ENCODE peak calls at places on chromosomes 11 and 22, in six cellular contexts. N is kidney, L is A549, V is fibroblast of lung, X is WERI-Rb-1, M is PC-3. J is an unnamed sample.

GRCh38 chr22:47629791-47630655 is 867.6 kb downstream of the TBC1D22A start:
- DNase-seq in N (no peak), L (no peak), V (no peak), X (no peak), M (no peak), J (no peak)

GRCh38 chr11:111148953-111149352 is 96.6 kb upstream of the POU2AF2 start:
- DNase-seq in N (no peak), L (no peak), V (peak), X (no peak), M (no peak), J (no peak)

GRCh38 chr22:30127749-30128166 is 47.5 kb downstream of the HORMAD2 start:
- DNase-seq in N (no peak), L (no peak), V (peak), X (no peak), M (no peak), J (no peak)

GRCh38 chr11:72369786-72370185 is 64.5 kb downstream of the CLPB start:
- DNase-seq in N (no peak), L (no peak), V (no peak), X (no peak), M (no peak), J (no peak)

GRCh38 chr11:122954455-122954854 is 27.2 kb downstream of the BSX start:
- DNase-seq in N (no peak), L (no peak), V (no peak), X (peak), M (no peak), J (no peak)

GRCh38 chr11:70486026-70486415 is 87.7 kb downstream of the CTTN start:
- DNase-seq in N (no peak), L (no peak), V (no peak), X (no peak), M (no peak), J (no peak)

GRCh38 chr11:76248210-76248609 is 41.9 kb upstream of the WNT11 start:
- DNase-seq in N (peak), L (peak), V (no peak), X (peak), M (peak), J (no peak)

GRCh38 chr22:17057959-17058814 is 26.6 kb upstream of the IL17RA start:
- DNase-seq in N (no peak), L (peak), V (peak), X (peak), M (peak), J (peak)

DNA sequence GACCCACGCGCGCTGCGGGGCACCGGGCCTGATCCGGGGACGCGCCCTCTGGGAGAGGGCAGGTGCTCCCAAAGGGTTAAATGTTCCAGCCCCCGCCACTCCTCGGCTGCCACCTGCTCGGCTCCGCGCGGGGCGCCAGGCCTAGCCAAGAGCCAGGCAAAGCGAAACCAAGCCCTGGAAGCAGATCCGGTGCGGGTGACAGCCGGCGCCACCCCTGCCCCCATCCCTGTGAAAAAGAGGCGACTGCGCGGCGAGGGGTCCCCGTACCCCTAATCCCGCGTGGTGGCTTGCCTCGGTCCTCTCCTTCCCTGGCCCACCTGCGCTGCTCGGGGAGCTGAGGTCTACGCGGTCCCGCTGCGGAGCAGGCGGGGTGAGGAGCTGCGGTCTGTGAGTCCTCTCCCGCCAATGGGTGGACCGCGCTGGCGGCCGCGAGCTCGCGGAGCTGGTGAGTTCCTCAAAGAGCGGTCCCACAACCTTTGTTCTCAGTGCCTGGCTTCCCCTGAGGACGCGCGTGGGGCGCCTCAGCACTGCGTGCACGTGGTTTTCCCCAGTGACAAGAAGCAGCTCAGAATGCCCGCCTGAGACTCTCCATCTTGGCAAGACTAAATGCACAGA is at the start of gene ME3:
- DNase-seq in N (peak), L (peak), V (peak), X (peak), M (peak), J (peak)
- H3K27ac ChIP-seq in N (peak), L (peak), V (peak), X (peak), M (peak), J (peak)

DNA sequence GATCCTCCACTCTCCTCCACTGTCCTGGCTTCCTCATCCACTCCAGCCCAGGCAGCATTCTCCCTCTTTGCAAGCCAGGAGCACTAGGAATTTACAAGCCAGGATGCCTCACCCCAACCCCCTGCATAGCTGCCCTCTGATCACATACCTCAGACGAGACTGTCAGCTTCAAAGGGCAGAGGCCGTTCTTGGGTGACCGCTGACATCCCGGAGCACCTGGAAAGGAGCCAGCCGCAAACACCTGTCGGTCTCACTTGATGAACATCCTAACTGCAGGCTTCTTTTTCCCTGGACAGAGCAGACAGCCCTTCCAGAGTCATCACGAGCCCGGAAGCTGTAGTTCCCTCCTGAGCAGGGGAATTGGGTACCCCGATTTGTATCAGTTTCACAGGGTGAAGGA is 451.3 kb upstream of the B3GAT1 start:
- DNase-seq in N (no peak), L (no peak), V (no peak), X (no peak), M (no peak), J (no peak)
- H3K27ac ChIP-seq in N (no peak), L (no peak), V (no peak), X (no peak), M (no peak), J (no peak)

DNA sequence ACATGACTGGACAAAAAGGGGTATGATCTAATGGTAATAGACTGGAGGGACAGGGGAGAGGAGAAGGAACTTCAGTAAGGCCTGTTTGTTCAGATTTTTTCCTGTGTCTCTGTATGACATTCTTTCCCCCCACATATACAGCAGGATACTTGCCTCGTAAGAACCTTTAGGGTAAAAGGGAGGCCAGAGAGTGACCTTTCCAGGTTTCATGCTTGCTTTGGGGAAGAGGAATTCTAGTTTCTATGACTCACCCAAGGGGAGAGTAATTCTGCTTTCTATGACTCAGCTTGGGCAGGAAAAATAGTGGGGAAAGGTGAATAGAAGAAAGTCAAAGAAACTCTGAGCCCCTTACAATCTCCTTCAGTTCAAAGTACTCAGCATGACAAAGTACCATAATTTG is 457.0 kb downstream of the DLG2 start:
- DNase-seq in N (no peak), L (peak), V (peak), X (no peak), M (peak), J (no peak)
- H3K27ac ChIP-seq in N (no peak), L (peak), V (no peak), X (no peak), M (peak), J (no peak)

DNA sequence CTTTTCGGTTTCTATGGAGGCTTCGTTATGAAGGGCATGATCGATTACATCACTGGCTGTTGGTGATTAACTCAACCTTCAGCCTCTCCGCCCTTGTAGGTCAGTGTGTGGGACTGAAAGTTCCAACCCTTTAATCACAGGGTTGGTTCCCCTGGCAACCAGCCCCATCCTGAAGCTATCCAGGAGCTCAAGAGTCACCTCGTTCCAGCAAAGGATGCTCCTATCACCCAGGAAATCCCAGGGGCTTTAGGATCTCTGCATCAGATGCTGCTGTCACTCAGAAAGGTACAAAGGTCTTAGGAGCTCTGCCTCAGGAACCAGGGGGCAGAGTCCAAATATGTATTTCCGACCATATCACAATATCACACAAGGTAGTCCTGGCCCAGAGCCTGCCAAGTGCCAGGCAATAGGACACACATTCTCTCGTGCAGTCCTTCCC is 123.5 kb upstream of the PARVA start:
- DNase-seq in N (no peak), L (no peak), V (no peak), X (no peak), M (no peak), J (no peak)
- H3K27ac ChIP-seq in N (no peak), L (no peak), V (no peak), X (no peak), M (no peak), J (no peak)

DNA sequence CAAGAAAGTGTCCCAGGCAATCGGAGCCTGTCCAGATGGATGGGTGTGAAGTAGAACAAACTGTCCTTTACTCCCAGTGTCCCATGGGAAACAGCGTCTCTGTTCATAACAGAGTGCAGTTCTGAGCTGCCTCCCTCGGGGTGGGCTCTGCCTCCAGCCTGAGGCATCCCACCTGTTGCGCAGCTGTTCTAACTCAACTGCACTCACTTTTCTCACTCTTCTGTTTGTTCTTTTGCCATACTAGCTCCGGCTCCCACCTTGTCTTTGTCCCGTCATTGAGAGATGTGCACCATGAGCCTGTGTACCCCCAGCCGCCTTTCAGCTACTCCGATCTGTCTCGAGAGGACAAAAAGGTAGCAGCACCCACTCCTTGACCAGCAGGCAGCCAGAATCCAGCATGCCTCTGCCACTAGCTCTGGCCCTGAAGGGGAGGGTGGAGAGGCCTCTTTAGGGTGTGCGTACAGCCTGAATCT is 20.7 kb upstream of the CDC42EP2 start:
- DNase-seq in N (peak), L (no peak), V (peak), X (no peak), M (no peak), J (peak)
- H3K27ac ChIP-seq in N (peak), L (no peak), V (peak), X (no peak), M (no peak), J (peak)

DNA sequence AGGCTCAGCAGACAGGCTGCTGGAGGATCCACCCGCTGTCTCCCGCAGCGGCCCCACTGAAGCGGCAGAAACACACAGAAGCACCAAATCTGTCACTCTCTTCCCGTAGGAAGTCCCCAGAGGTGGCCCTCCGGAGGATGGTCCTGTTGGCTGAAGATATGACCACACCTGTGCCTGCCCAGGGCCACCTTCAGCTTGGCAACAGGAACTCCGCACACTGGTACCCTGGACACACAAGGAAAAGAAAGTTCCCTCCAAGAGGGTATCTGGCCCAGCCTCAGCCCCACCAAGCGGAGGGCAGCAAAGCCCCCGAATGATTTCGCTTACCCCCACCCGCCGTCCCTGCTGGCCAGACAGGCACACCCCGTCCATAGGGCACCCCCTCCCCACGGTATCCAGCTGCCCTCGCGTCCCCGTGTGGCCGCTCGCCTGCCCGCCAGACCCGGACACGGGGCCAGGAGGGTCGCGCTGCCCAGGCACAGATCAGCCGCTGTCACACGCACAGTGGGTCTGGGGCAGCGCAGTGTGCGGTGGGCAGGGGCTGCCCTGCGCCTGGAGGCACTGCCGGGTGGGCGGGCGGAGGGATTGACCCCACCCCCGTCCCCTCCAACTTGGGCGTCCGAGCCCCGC is 7.0 kb downstream of the RASSF7 start:
- DNase-seq in N (no peak), L (no peak), V (no peak), X (no peak), M (no peak), J (no peak)
- H3K27ac ChIP-seq in N (peak), L (peak), V (no peak), X (peak), M (no peak), J (peak)